ENCODE peak calls at places on chromosomes 16 and 17, in five cellular contexts. P is fibroblast of mammary gland, L is prostate gland, E is fibroblast of the aortic adventitia, C is mucosa of descending colon. B is an unnamed sample.

GRCh38 chr16:19136549-19137196 is 22.9 kb downstream of the ITPRIPL2 start:
- DNase-seq in E (peak), P (peak), C (peak), L (no peak), B (peak)

GRCh38 chr17:49209061-49209571 is 1.3 kb downstream of the GNGT2 start:
- DNase-seq in P (no peak), E (no peak), C (no peak), L (no peak), B (peak)

GRCh38 chr17:42027961-42028790 is 8.3 kb downstream of the NKIRAS2 start:
- DNase-seq in L (no peak), C (no peak), P (no peak), E (no peak), B (peak)

GRCh38 chr16:87443031-87443430 is 49.8 kb downstream of the ZCCHC14 start:
- DNase-seq in P (no peak), C (no peak), L (no peak), E (no peak), B (no peak)

GRCh38 chr17:29560306-29560705 is 6.5 kb downstream of the ABHD15 start:
- DNase-seq in E (no peak), P (no peak), L (no peak), C (no peak), B (no peak)

GRCh38 chr17:49779730-49780220 is 8.7 kb upstream of the KAT7 start:
- DNase-seq in E (peak), P (peak), L (no peak), C (no peak), B (peak)

GRCh38 chr16:8950580-8951077 is 13.1 kb downstream of the USP7 start:
- DNase-seq in E (peak), P (peak), C (no peak), L (no peak), B (peak)

GRCh38 chr16:81956213-81956948 is 54.9 kb downstream of the SDR42E1 start:
- DNase-seq in L (no peak), C (no peak), E (no peak), P (peak), B (no peak)

GRCh38 chr17:6497496-6498221 is 53.4 kb downstream of the PIMREG start:
- DNase-seq in C (no peak), E (no peak), P (no peak), L (no peak), B (no peak)

GRCh38 chr17:4897198-4897657 is 2.1 kb upstream of the C17orf107 start:
- DNase-seq in L (no peak), P (no peak), C (peak), E (no peak), B (peak)

GRCh38 chr16:81582655-81583441 is 138.2 kb downstream of the CMIP start:
- DNase-seq in P (no peak), E (no peak), L (no peak), C (peak), B (peak)

GRCh38 chr17:50523208-50523607 is 9.3 kb upstream of the EPN3 start:
- DNase-seq in C (no peak), E (no peak), L (peak), P (no peak), B (peak)

GRCh38 chr17:8735336-8735939 is 9.2 kb downstream of the CCDC42 start:
- DNase-seq in P (no peak), C (no peak), L (no peak), E (no peak), B (no peak)

GRCh38 chr17:75635610-75636202 is 2.5 kb downstream of the SMIM5 start:
- DNase-seq in E (no peak), P (no peak), C (peak), L (no peak), B (peak)

GRCh38 chr17:42275527-42276358 is 448 bp downstream of the STAT5B start:
- DNase-seq in E (no peak), C (no peak), P (no peak), L (no peak), B (peak)

GRCh38 chr16:2082983-2083364 is 35.2 kb downstream of the TSC2 start:
- DNase-seq in L (no peak), P (no peak), E (no peak), C (no peak), B (no peak)

GRCh38 chr16:15932939-15933338 is 16.5 kb upstream of the ABCC1 start:
- DNase-seq in L (no peak), C (no peak), E (no peak), P (no peak), B (no peak)

GRCh38 chr17:28407130-28407973 is 1.3 kb upstream of the SLC46A1 start:
- DNase-seq in P (no peak), E (no peak), L (peak), C (no peak), B (no peak)

GRCh38 chr17:77471984-77472836 is 331.4 kb downstream of the SEC14L1 start:
- DNase-seq in C (no peak), L (peak), E (peak), P (peak), B (peak)
- TF ChIP-seq CTCF in C (no peak), L (no peak), E (peak), P (no peak), B (no peak)

GRCh38 chr17:47862621-47863440 is 11.9 kb upstream of the SP6 start:
- DNase-seq in C (no peak), E (peak), L (no peak), P (peak), B (peak)
- H3K4me3 ChIP-seq in C (no peak), E (no peak), L (no peak), P (no peak), B (no peak)

GRCh38 chr17:80949451-80950421 is 41.9 kb upstream of the CHMP6 start:
- DNase-seq in P (no peak), E (no peak), L (no peak), C (peak), B (peak)

GRCh38 chr17:80950466-80951120 is 41.0 kb upstream of the CHMP6 start:
- DNase-seq in L (no peak), C (no peak), P (no peak), E (no peak), B (peak)

GRCh38 chr17:80948091-80948960 is 43.3 kb upstream of the CHMP6 start:
- DNase-seq in P (no peak), L (no peak), E (no peak), C (peak), B (peak)

GRCh38 chr17:80947200-80947940 is 44.3 kb upstream of the CHMP6 start:
- DNase-seq in C (no peak), L (no peak), E (no peak), P (no peak), B (peak)

GRCh38 chr17:80948961-80949450 is 42.6 kb upstream of the CHMP6 start:
- DNase-seq in C (peak), P (no peak), E (no peak), L (no peak), B (peak)
- TF ChIP-seq CTCF in C (no peak), P (no peak), E (no peak), L (no peak), B (no peak)

GRCh38 chr17:79930077-79930785 is 91.0 kb upstream of the CBX4 start:
- DNase-seq in P (no peak), L (no peak), E (peak), C (no peak), B (no peak)
- H3K4me3 ChIP-seq in P (no peak), L (peak), E (peak), C (no peak), B (no peak)

GRCh38 chr16:67663151-67663876 is 2.6 kb downstream of the PARD6A start:
- DNase-seq in C (no peak), L (no peak), E (no peak), P (no peak), B (peak)
- TF ChIP-seq CTCF in C (no peak), L (no peak), E (peak), P (peak), B (no peak)

DNA sequence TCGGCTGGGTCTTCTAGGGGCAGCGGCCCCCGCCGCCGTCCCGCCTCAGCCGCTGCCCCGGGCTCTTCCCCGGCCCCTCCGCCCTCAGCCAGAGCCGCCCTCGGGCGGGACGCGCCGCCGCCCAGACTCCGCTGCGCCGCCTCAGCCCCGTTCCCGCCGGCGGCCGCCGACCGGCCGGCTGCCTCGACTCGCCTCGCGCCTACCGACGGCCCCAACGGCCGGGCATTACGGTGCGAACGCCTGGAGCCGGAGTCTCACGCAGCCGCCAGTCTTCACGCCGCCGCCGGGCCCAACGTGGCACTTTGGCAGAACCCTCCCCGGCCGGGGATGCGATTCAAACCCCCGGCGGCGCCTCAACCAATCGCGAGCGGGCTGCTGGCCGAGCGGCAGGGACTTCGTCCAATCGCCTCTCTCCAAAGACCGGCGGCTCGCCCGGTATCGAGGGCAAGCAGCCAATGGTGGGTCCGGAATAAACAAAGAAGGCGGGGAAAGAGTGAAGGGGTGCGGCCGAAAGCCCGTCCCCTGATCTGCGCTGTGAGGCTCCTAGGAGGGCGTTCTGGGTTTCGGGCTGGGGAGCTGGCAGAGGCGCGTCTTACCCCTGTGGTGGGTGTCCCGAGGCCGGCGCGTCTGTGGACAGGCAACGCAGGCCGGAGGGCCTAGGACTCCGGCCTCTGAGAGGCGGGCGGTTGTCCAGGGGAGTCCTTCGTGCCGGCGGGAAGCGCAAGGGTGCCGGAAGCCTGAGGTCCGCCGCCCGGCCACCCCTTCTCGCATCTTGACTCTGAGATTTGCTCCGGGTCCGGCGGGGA is at the start of gene CDR2:
- DNase-seq in L (peak), C (peak), P (peak), E (peak), B (peak)
- H3K4me3 ChIP-seq in L (peak), C (peak), P (peak), E (peak), B (peak)

B was measured in osteoblast.